ENCODE peak calls at places on chromosome 14, in nine cellular contexts. N, I, E, W, X, F, Z, U and V are unnamed samples.

GRCh38 chr14:91996951-91997371 is 42.9 kb downstream of the TRIP11 start:
- DNase-seq in N (peak; percentile 5), I (no peak), E (no peak), W (peak; percentile 40), X (no peak), F (no peak), Z (peak; percentile 22), U (no peak), V (no peak)

GRCh38 chr14:28763914-28764848 is 2.4 kb upstream of the FOXG1 start:
- DNase-seq in N (no peak), I (no peak), E (no peak), W (no peak), X (no peak), F (no peak), Z (no peak), U (no peak), V (no peak)

GRCh38 chr14:71250347-71250746 is 343.1 kb downstream of the PCNX1 start:
- DNase-seq in N (no peak), I (no peak), E (no peak), W (no peak), X (no peak), F (no peak), Z (no peak), U (no peak), V (no peak)

GRCh38 chr14:78848234-78848820 is 678.2 kb downstream of the NRXN3 start:
- DNase-seq in N (peak; percentile 65), I (peak; percentile 16), E (no peak), W (peak; percentile 14), X (no peak), F (no peak), Z (peak; percentile 29), U (no peak), V (peak; percentile 31)

GRCh38 chr14:24095196-24096068 is 1.3 kb downstream of the PCK2 start:
- DNase-seq in N (peak; percentile 12), I (no peak), E (peak; percentile 70), W (peak; percentile 63), X (no peak), F (no peak), Z (peak; percentile 96), U (no peak), V (peak; percentile 91)

GRCh38 chr14:99819514-99819913 is 26.3 kb downstream of the EML1 start:
- DNase-seq in N (no peak), I (no peak), E (no peak), W (no peak), X (no peak), F (no peak), Z (no peak), U (no peak), V (no peak)

GRCh38 chr14:63713765-63714164 is 14.1 kb downstream of the SGPP1 start:
- DNase-seq in N (no peak), I (no peak), E (no peak), W (no peak), X (no peak), F (no peak), Z (no peak), U (no peak), V (no peak)

GRCh38 chr14:74526854-74527585 is 33.5 kb downstream of the ISCA2 start:
- DNase-seq in N (no peak), I (no peak), E (no peak), W (no peak), X (no peak), F (no peak), Z (no peak), U (no peak), V (no peak)

GRCh38 chr14:99790201-99790977 is 2.8 kb upstream of the EML1 start:
- DNase-seq in N (no peak), I (no peak), E (no peak), W (no peak), X (no peak), F (no peak), Z (no peak), U (no peak), V (no peak)

GRCh38 chr14:53391631-53392030 is 238.5 kb upstream of the DDHD1 start:
- DNase-seq in N (no peak), I (no peak), E (no peak), W (no peak), X (no peak), F (no peak), Z (no peak), U (no peak), V (no peak)

GRCh38 chr14:91496790-91497189 is 13.3 kb downstream of the PPP4R3A start:
- DNase-seq in N (no peak), I (no peak), E (no peak), W (no peak), X (no peak), F (no peak), Z (no peak), U (no peak), V (no peak)

GRCh38 chr14:100438271-100438670 is 115.1 kb downstream of the SLC25A47 start:
- DNase-seq in N (no peak), I (no peak), E (no peak), W (no peak), X (no peak), F (no peak), Z (no peak), U (no peak), V (no peak)

GRCh38 chr14:74571441-74571841 is 40.6 kb downstream of the LTBP2 start:
- DNase-seq in N (no peak), I (no peak), E (peak; percentile 64), W (no peak), X (no peak), F (no peak), Z (no peak), U (no peak), V (no peak)

GRCh38 chr14:74018029-74018703 is 922 bp downstream of the ENTPD5 start:
- DNase-seq in N (no peak), I (no peak), E (no peak), W (peak; percentile 15), X (no peak), F (no peak), Z (peak; percentile 54), U (no peak), V (no peak)

GRCh38 chr14:95132732-95133131 is 24.6 kb downstream of the DICER1 start:
- DNase-seq in N (no peak), I (no peak), E (no peak), W (no peak), X (no peak), F (no peak), Z (no peak), U (no peak), V (no peak)

GRCh38 chr14:105486333-105486973 is at the start of gene CRIP1:
- DNase-seq in N (no peak), I (no peak), E (no peak), W (no peak), X (no peak), F (no peak), Z (peak; percentile 63), U (no peak), V (no peak)

GRCh38 chr14:42665083-42665482 is 1058.4 kb downstream of the LRFN5 start:
- DNase-seq in N (no peak), I (no peak), E (no peak), W (no peak), X (no peak), F (no peak), Z (no peak), U (no peak), V (no peak)

GRCh38 chr14:54814076-54814475 is 88.5 kb downstream of the GCH1 start:
- DNase-seq in N (no peak), I (no peak), E (no peak), W (no peak), X (no peak), F (no peak), Z (no peak), U (no peak), V (no peak)

GRCh38 chr14:64692597-64693350 is 11.4 kb upstream of the PLEKHG3 start:
- DNase-seq in N (no peak), I (no peak), E (no peak), W (no peak), X (no peak), F (no peak), Z (no peak), U (no peak), V (peak; percentile 83)

GRCh38 chr14:91225025-91225424 is 19.5 kb downstream of the GPR68 start:
- DNase-seq in N (no peak), I (no peak), E (no peak), W (no peak), X (no peak), F (no peak), Z (no peak), U (no peak), V (no peak)

GRCh38 chr14:24315807-24316596 is 4.7 kb downstream of the LTB4R start:
- DNase-seq in N (no peak), I (no peak), E (peak; percentile 76), W (no peak), X (no peak), F (no peak), Z (no peak), U (no peak), V (peak; percentile 70)

GRCh38 chr14:104094709-104095425 is 9.4 kb downstream of the ASPG start:
- DNase-seq in N (peak; percentile 94), I (peak; percentile 23), E (peak; percentile 69), W (peak; percentile 68), X (peak; percentile 51), F (no peak), Z (peak; percentile 90), U (no peak), V (peak; percentile 73)

GRCh38 chr14:102046337-102047278 is 40.2 kb downstream of the HSP90AA1 start:
- DNase-seq in N (peak; percentile 44), I (peak; percentile 50), E (peak; percentile 96), W (no peak), X (no peak), F (peak; percentile 94), Z (no peak), U (no peak), V (peak; percentile 89)

GRCh38 chr14:51855234-51855633 is 5.2 kb upstream of the GNG2 start:
- DNase-seq in N (no peak), I (no peak), E (no peak), W (no peak), X (no peak), F (no peak), Z (no peak), U (no peak), V (no peak)

GRCh38 chr14:32329146-32329545 is at the start of gene AKAP6:
- DNase-seq in N (no peak), I (peak; percentile 64), E (no peak), W (no peak), X (no peak), F (no peak), Z (no peak), U (no peak), V (no peak)

GRCh38 chr14:99601301-99601945 is 2.6 kb downstream of the CCDC85C start:
- DNase-seq in N (no peak), I (no peak), E (no peak), W (no peak), X (no peak), F (no peak), Z (no peak), U (no peak), V (peak; percentile 60)

GRCh38 chr14:44462372-44462771 is 44.7 kb downstream of the FSCB start:
- DNase-seq in N (no peak), I (no peak), E (no peak), W (no peak), X (no peak), F (no peak), Z (no peak), U (no peak), V (no peak)

GRCh38 chr14:92310776-92311375 is 12.1 kb upstream of the SLC24A4 start:
- DNase-seq in N (no peak), I (no peak), E (no peak), W (no peak), X (no peak), F (no peak), Z (no peak), U (no peak), V (no peak)

GRCh38 chr14:79630561-79630960 is 580.7 kb downstream of the DIO2 start:
- DNase-seq in N (no peak), I (no peak), E (no peak), W (no peak), X (no peak), F (no peak), Z (no peak), U (no peak), V (no peak)

GRCh38 chr14:100443643-100444042 is 120.5 kb downstream of the SLC25A47 start:
- DNase-seq in N (no peak), I (no peak), E (no peak), W (no peak), X (no peak), F (no peak), Z (no peak), U (no peak), V (no peak)

GRCh38 chr14:96727490-96727889 is 69.7 kb upstream of the VRK1 start:
- DNase-seq in N (no peak), I (no peak), E (no peak), W (no peak), X (no peak), F (no peak), Z (no peak), U (no peak), V (no peak)